ENCODE peak calls at places on chromosomes 2 and 18, in six cellular contexts. Y is IMR-90, E is neuronal stem cell, Z is mesenchymal stem cell, G is H1, U is trophoblast cell. Q is an unnamed sample.

GRCh38 chr2:170886391-170886790 is 42.7 kb upstream of the GORASP2 start:
- DNase-seq in G (no peak), Y (peak; percentile 29), U (peak; percentile 73), E (no peak), Z (peak; percentile 33), Q (no peak)

GRCh38 chr2:120817136-120817955 is 81.7 kb downstream of the GLI2 start:
- DNase-seq in E (no peak), U (no peak), Y (no peak), Z (no peak), G (no peak), Q (no peak)

GRCh38 chr18:23330423-23330822 is 122.7 kb upstream of the RIOK3 start:
- DNase-seq in E (no peak), Z (no peak), U (no peak), G (no peak), Y (no peak), Q (no peak)

GRCh38 chr2:136281281-136282117 is 163.6 kb upstream of the CXCR4 start:
- DNase-seq in Z (no peak), G (no peak), U (no peak), Y (no peak), E (no peak), Q (no peak)

GRCh38 chr2:223109341-223109740 is 57.4 kb downstream of the KCNE4 start:
- DNase-seq in Z (no peak), Y (no peak), U (peak; percentile 44), E (no peak), G (no peak), Q (no peak)

GRCh38 chr18:12811191-12811950 is 72.7 kb downstream of the PTPN2 start:
- DNase-seq in G (no peak), U (peak; percentile 15), Y (peak; percentile 34), E (no peak), Z (no peak), Q (no peak)

GRCh38 chr2:101737478-101738240 is 40.2 kb downstream of the MAP4K4 start:
- DNase-seq in Y (no peak), U (no peak), E (no peak), G (no peak), Z (no peak), Q (no peak)

GRCh38 chr2:71596011-71596410 is 142.7 kb downstream of the DYSF start:
- DNase-seq in U (no peak), Y (no peak), E (no peak), G (no peak), Z (no peak), Q (no peak)

GRCh38 chr2:156476516-156477206 is 40.5 kb downstream of the GPD2 start:
- DNase-seq in Y (peak; percentile 74), Z (peak; percentile 45), G (no peak), U (no peak), E (no peak), Q (no peak)

GRCh38 chr2:162261032-162261945 is 18.0 kb upstream of the FAP start:
- DNase-seq in Z (peak; percentile 41), Y (peak; percentile 80), E (no peak), U (no peak), G (no peak), Q (no peak)

GRCh38 chr2:223828314-223828713 is 9.1 kb downstream of the AP1S3 start:
- DNase-seq in E (no peak), Z (no peak), G (no peak), U (no peak), Y (no peak), Q (no peak)

GRCh38 chr2:130351495-130352125 is 4.2 kb upstream of the PTPN18 start:
- DNase-seq in Z (no peak), E (no peak), G (no peak), U (no peak), Y (no peak), Q (no peak)

GRCh38 chr2:170974304-170974993 is 45.4 kb downstream of the GORASP2 start:
- DNase-seq in G (no peak), U (peak; percentile 79), Z (peak; percentile 60), E (no peak), Y (no peak), Q (no peak)

GRCh38 chr2:230520875-230521155 is 104.8 kb downstream of the SP100 start:
- DNase-seq in U (no peak), Z (no peak), G (no peak), Y (peak; percentile 55), E (no peak), Q (no peak)

GRCh38 chr2:880201-880970 is 70.3 kb upstream of the SNTG2 start:
- DNase-seq in G (no peak), Z (no peak), E (no peak), Y (no peak), U (no peak), Q (peak; percentile 23)

GRCh38 chr2:75952173-75952572 is 241.5 kb upstream of the GCFC2 start:
- DNase-seq in Z (no peak), G (no peak), E (no peak), U (peak; percentile 47), Y (no peak), Q (no peak)

GRCh38 chr2:20172273-20173052 is 52.5 kb downstream of the SDC1 start:
- DNase-seq in E (no peak), Z (no peak), G (no peak), U (no peak), Y (no peak), Q (peak; percentile 60)

GRCh38 chr2:126837926-126838717 is 60.6 kb upstream of the TEX51 start:
- DNase-seq in E (no peak), Z (no peak), U (no peak), Y (no peak), G (no peak), Q (no peak)

GRCh38 chr2:127662937-127663565 is 12.3 kb downstream of the LIMS2 start:
- DNase-seq in Z (no peak), E (no peak), Y (no peak), G (no peak), U (no peak), Q (peak; percentile 25)

GRCh38 chr2:147910990-147911473 is 66.2 kb downstream of the ACVR2A start:
- DNase-seq in Y (peak; percentile 77), G (no peak), E (peak; percentile 42), U (peak; percentile 2), Z (peak; percentile 70), Q (no peak)

GRCh38 chr2:126666003-126666402 is 10.0 kb downstream of the GYPC start:
- DNase-seq in Y (no peak), Z (no peak), G (no peak), E (no peak), U (no peak), Q (no peak)

GRCh38 chr2:199197448-199197847 is 260.3 kb downstream of the SATB2 start:
- DNase-seq in Z (no peak), E (no peak), G (no peak), U (no peak), Y (no peak), Q (no peak)

GRCh38 chr2:30217644-30218361 is 13.5 kb upstream of the LBH start:
- DNase-seq in Z (no peak), E (no peak), Y (no peak), U (peak; percentile 60), G (no peak), Q (no peak)

GRCh38 chr2:31729442-31730092 is 148.8 kb upstream of the SRD5A2 start:
- DNase-seq in E (no peak), U (no peak), G (no peak), Y (peak; percentile 35), Z (peak; percentile 1), Q (peak; percentile 44)

DNA sequence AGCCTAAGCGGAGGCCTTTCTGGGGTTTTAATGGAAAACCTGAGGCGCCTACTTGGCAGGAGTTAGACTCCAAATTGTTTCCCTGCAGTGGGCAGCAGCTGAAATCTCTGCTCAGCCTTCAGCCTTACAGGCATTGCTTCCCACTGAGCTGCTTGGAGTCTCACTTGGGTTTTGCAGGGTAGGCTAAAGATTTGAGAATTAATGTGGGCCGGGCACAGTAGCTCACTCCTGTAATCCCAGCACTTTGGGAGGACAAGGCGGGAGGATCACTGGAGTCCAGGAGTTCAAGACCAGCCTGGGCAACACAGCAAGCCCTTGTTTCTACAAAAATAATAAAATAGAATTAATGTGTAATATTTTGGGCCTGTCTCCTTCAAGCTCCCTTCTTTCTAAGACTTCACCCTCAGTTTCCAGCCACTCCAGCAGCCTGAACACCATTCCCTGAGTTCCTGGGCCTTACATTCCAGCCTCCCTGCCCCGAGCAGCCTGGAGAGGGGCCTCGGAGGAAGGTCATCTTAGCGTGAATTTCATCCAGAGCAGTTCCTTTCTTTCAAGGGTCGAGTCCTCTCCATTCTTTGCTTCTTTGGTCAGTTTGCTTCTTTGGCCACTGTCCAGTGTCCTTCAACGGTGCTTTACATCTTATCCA is 9.1 kb upstream of the RAB17 start:
- DNase-seq in U (no peak), G (no peak), Y (no peak), Z (no peak), E (no peak), Q (no peak)
- H4K91ac ChIP-seq in U (peak overlapping the region; percentile 20), G (peak overlapping the region; percentile 11), Y (peak overlapping the region; percentile 61), Z (no peak overlapping the region), E (no peak overlapping the region), Q (no peak overlapping the region)

DNA sequence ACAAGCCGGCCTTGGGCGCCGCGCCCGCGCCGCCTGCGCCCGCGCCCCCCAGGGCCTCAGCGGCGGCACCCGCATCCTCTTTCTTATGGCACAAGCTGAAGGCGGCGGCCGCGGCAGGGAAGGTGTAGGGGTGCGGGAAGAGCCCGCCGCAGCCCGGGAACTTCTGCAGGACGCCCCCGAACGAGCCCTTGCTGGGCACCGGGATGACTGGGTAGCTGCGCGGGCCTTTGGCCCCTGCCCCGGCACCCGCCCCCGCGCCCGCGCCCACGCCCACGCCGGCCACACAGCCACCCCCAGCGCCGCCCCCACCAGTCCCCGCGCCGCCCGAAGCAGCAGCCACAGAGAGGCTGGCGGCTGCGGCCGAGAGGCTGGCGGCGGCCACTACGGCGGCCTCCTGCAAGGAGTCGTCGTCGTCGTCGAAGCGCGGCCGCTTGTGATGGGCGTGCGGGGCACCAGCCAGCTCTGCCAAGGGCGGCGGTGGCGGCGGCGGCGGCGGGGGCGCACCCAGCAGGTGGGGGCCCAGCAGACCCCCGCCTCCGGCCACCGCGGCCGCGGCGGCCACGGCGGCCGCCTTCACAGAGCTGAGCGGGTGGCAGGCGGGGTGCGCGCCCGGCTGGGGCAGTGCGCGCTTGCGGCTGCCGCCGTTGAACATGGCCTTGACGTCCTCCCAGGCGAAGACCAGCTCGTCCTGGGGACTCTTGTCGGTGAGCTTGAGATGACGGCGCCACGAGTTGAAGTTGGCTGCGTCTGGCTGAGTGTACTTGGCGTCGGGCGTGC is 3.4 kb downstream of the SKOR2 start:
- DNase-seq in Z (no peak), G (peak; percentile 62), Y (no peak), U (no peak), E (no peak), Q (peak; percentile 46)
- H4K91ac ChIP-seq in Z (no peak overlapping the region), G (no peak overlapping the region), Y (no peak overlapping the region), U (no peak overlapping the region), E (no peak overlapping the region), Q (no peak overlapping the region)

DNA sequence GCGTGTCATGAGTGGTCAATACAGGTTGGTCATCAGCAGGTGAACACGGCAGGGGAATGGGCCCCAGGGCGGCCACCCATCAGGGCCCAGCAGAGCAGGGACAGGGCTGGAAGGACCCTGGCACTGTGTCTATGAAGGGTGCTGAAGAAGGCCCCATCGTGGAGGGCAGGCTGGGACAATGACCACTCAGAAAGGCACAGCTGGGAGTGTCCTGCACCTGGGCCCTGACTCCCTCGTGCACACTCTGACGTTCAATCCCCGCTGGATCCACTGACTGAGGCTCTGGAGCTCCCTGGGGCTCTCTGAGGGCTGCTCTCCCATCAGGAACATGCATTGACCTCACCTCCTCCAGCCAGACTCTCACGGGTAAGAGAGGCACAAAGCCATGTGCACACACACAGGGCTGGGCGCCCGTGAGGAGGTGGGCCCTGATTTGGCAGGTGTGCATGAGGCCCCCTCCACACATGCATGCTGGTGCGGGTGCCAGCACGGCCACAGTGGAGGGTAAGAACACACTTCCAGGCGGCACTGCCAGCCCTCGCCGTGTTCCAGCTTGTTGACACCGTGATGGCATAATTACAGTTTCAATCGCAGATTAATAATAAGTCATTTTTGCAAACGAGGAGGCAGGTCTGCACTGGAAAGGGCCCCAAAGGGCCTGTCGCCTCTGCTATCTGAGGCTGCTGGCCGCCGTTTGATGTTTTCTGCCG is 58.5 kb downstream of the SMAD7 start:
- DNase-seq in E (no peak), G (no peak), U (no peak), Z (no peak), Y (no peak), Q (peak; percentile 23)
- H4K91ac ChIP-seq in E (peak overlapping the region; percentile 59), G (no peak overlapping the region), U (peak overlapping the region; percentile 52), Z (peak overlapping the region; percentile 48), Y (no peak overlapping the region), Q (no peak overlapping the region)

GRCh38 chr18:30381826-30382225 is 660.7 kb downstream of the DSC3 start:
- DNase-seq in E (no peak), U (no peak), G (no peak), Y (no peak), Z (no peak), Q (no peak)
- H4K91ac ChIP-seq in E (no peak overlapping the region), U (no peak overlapping the region), G (no peak overlapping the region), Y (no peak overlapping the region), Z (no peak overlapping the region), Q (no peak overlapping the region)

Q was measured in H9.